ENCODE peak calls at places on chromosomes 12 and 14, in four cellular contexts. Z is choroid plexus epithelial cell, R is pons, N is hypothalamus. K is an unnamed sample.

GRCh38 chr14:76922599-76922998 is 96.4 kb downstream of the LRRC74A start:
- DNase-seq in Z (no peak), R (no peak), N (no peak), K (no peak)

GRCh38 chr14:74867673-74868072 is 8.3 kb downstream of the PROX2 start:
- DNase-seq in Z (peak; percentile 43), R (peak; percentile 84), N (peak; percentile 35), K (peak; percentile 79)

GRCh38 chr14:22386924-22387775 is 201.9 kb downstream of the DAD1 start:
- DNase-seq in Z (peak; percentile 87), R (peak; percentile 84), N (peak; percentile 8), K (peak; percentile 89)

GRCh38 chr12:110338754-110339153 is 57.7 kb downstream of the ATP2A2 start:
- DNase-seq in Z (peak; percentile 30), R (no peak), N (no peak), K (no peak)

GRCh38 chr12:6915023-6915788 is 826 bp downstream of the ENO2 start:
- DNase-seq in Z (no peak), R (no peak), N (no peak), K (peak; percentile 16)

GRCh38 chr14:35708072-35708471 is 101.0 kb downstream of the RALGAPA1 start:
- DNase-seq in Z (no peak), R (no peak), N (no peak), K (no peak)

GRCh38 chr12:2165021-2165420 is 112.2 kb downstream of the CACNA1C start:
- DNase-seq in Z (no peak), R (no peak), N (no peak), K (no peak)

GRCh38 chr12:50662121-50662480 is 101.8 kb upstream of the ATF1 start:
- DNase-seq in Z (no peak), R (no peak), N (no peak), K (no peak)

GRCh38 chr12:110498984-110499706 is 2.8 kb downstream of the VPS29 start:
- DNase-seq in Z (peak; percentile 37), R (no peak), N (no peak), K (no peak)

GRCh38 chr12:76890407-76891143 is 11.8 kb upstream of the CSRP2 start:
- DNase-seq in Z (no peak), R (no peak), N (no peak), K (no peak)

GRCh38 chr12:110794623-110795280 is 52.0 kb upstream of the CCDC63 start:
- DNase-seq in Z (peak; percentile 38), R (no peak), N (no peak), K (no peak)

GRCh38 chr12:131413006-131413405 is 297.9 kb upstream of the SFSWAP start:
- DNase-seq in Z (no peak), R (no peak), N (no peak), K (no peak)

GRCh38 chr12:6263931-6264330 is 46.6 kb upstream of the PLEKHG6 start:
- DNase-seq in Z (peak; percentile 84), R (no peak), N (no peak), K (no peak)

GRCh38 chr12:89051065-89051677 is 301.1 kb downstream of the DUSP6 start:
- DNase-seq in Z (peak; percentile 89), R (peak; percentile 80), N (no peak), K (peak; percentile 66)

GRCh38 chr12:14995583-14996425 is 23.0 kb downstream of the PDE6H start:
- DNase-seq in Z (peak; percentile 89), R (peak; percentile 74), N (no peak), K (peak; percentile 60)

GRCh38 chr14:102026934-102027333 is 59.9 kb downstream of the HSP90AA1 start:
- DNase-seq in Z (no peak), R (no peak), N (no peak), K (no peak)

GRCh38 chr12:59736786-59737185 is 141.0 kb downstream of the SLC16A7 start:
- DNase-seq in Z (peak; percentile 85), R (no peak), N (no peak), K (peak; percentile 17)

GRCh38 chr12:50224026-50224692 is 57.0 kb upstream of the CERS5 start:
- DNase-seq in Z (no peak), R (no peak), N (no peak), K (no peak)

GRCh38 chr14:67464377-67464776 is 24.1 kb downstream of the TMEM229B start:
- DNase-seq in Z (no peak), R (no peak), N (no peak), K (no peak)

GRCh38 chr14:71203306-71203705 is 296.0 kb downstream of the PCNX1 start:
- DNase-seq in Z (no peak), R (no peak), N (no peak), K (no peak)

GRCh38 chr14:52917732-52918131 is 33.1 kb downstream of the FERMT2 start:
- DNase-seq in Z (peak; percentile 66), R (no peak), N (no peak), K (no peak)

GRCh38 chr14:72451081-72451972 is 442.6 kb downstream of the DPF3 start:
- DNase-seq in Z (no peak), R (peak; percentile 20), N (peak; percentile 9), K (peak; percentile 37)

GRCh38 chr14:94412671-94413638 is 24.6 kb upstream of the SERPINA1 start:
- DNase-seq in Z (peak; percentile 39), R (no peak), N (no peak), K (no peak)

GRCh38 chr14:53696217-53696965 is 260.2 kb downstream of the BMP4 start:
- DNase-seq in Z (no peak), R (no peak), N (no peak), K (no peak)

GRCh38 chr14:29838752-29839151 is 88.9 kb downstream of the PRKD1 start:
- DNase-seq in Z (no peak), R (no peak), N (no peak), K (no peak)

GRCh38 chr12:124399622-124400021 is 104.7 kb downstream of the RFLNA start:
- DNase-seq in Z (no peak), R (no peak), N (no peak), K (no peak)

GRCh38 chr12:272942-273906 is 10.6 kb upstream of the SLC6A13 start:
- DNase-seq in Z (peak; percentile 69), R (peak; percentile 9), N (no peak), K (no peak)

GRCh38 chr14:36996857-36997590 is 175.4 kb downstream of the SLC25A21 start:
- DNase-seq in Z (peak; percentile 5), R (no peak), N (no peak), K (no peak)

GRCh38 chr12:54666008-54666407 is 17.8 kb upstream of the DCD start:
- DNase-seq in Z (no peak), R (no peak), N (no peak), K (no peak)

GRCh38 chr12:1670815-1671268 is 20.0 kb upstream of the ADIPOR2 start:
- DNase-seq in Z (no peak), R (no peak), N (no peak), K (no peak)

GRCh38 chr14:26855051-26855753 is 257.4 kb upstream of the NOVA1 start:
- DNase-seq in Z (peak; percentile 1), R (no peak), N (no peak), K (no peak)

GRCh38 chr14:62118461-62118860 is 356.2 kb downstream of the SNAPC1 start:
- DNase-seq in Z (no peak), R (no peak), N (no peak), K (no peak)

GRCh38 chr12:1852076-1852475 is 31.7 kb downstream of the LRTM2 start:
- DNase-seq in Z (no peak), R (no peak), N (no peak), K (no peak)

GRCh38 chr12:104896146-104896545 is 61.9 kb downstream of the SLC41A2 start:
- DNase-seq in Z (no peak), R (no peak), N (no peak), K (no peak)

GRCh38 chr12:78584695-78585094 is 279.9 kb upstream of the SYT1 start:
- DNase-seq in Z (peak; percentile 35), R (no peak), N (no peak), K (no peak)

GRCh38 chr12:100229876-100230275 is 29.3 kb downstream of the ACTR6 start:
- DNase-seq in Z (no peak), R (no peak), N (no peak), K (no peak)

GRCh38 chr14:64060199-64060545 is 207.4 kb downstream of the SYNE2 start:
- DNase-seq in Z (no peak), R (no peak), N (no peak), K (no peak)